ENCODE peak calls at places on chromosomes 16 and 17, in six cellular contexts. One of them, this sample, is unnamed.

GRCh38 chr16:21684199-21684598 is 20.4 kb downstream of the OTOA start:
- DNase-seq in stimulated activated CD4-positive, alpha-beta T cell treated with anti-CD3 and anti-CD28 coated beads, Interleukin-12 subunit alpha, Interleukin-12 subunit beta, amount 100 ng/mL, for 24 hours: peak; percentile 31
- DNase-seq in AG09309: no peak
- DNase-seq in EL: no peak
- DNase-seq in NCI-H1092 treated with DMSO at 0.1 percent for 48 hours: peak; percentile 33
- DNase-seq in AG04449: no peak
- DNase-seq in this sample: no peak

GRCh38 chr17:57810740-57811632 is 38.9 kb downstream of the MRPS23 start:
- DNase-seq in stimulated activated CD4-positive, alpha-beta T cell treated with anti-CD3 and anti-CD28 coated beads, Interleukin-12 subunit alpha, Interleukin-12 subunit beta, amount 100 ng/mL, for 24 hours: no peak
- DNase-seq in AG09309: no peak
- DNase-seq in EL: peak; percentile 60
- DNase-seq in NCI-H1092 treated with DMSO at 0.1 percent for 48 hours: peak; percentile 92
- DNase-seq in AG04449: no peak
- DNase-seq in this sample: no peak

GRCh38 chr17:1908699-1909309 is 79.0 kb downstream of the RPA1 start:
- DNase-seq in stimulated activated CD4-positive, alpha-beta T cell treated with anti-CD3 and anti-CD28 coated beads, Interleukin-12 subunit alpha, Interleukin-12 subunit beta, amount 100 ng/mL, for 24 hours: peak; percentile 35
- DNase-seq in AG09309: peak; percentile 37
- DNase-seq in EL: peak; percentile 79
- DNase-seq in NCI-H1092 treated with DMSO at 0.1 percent for 48 hours: peak; percentile 73
- DNase-seq in AG04449: peak; percentile 14
- DNase-seq in this sample: peak; percentile 65

GRCh38 chr16:80803341-80804060 is 897 bp downstream of the CDYL2 start:
- DNase-seq in stimulated activated CD4-positive, alpha-beta T cell treated with anti-CD3 and anti-CD28 coated beads, Interleukin-12 subunit alpha, Interleukin-12 subunit beta, amount 100 ng/mL, for 24 hours: peak; percentile 40
- DNase-seq in AG09309: no peak
- DNase-seq in EL: peak; percentile 18
- DNase-seq in NCI-H1092 treated with DMSO at 0.1 percent for 48 hours: no peak
- DNase-seq in AG04449: no peak
- DNase-seq in this sample: no peak

GRCh38 chr17:12918132-12918531 is 99.7 kb downstream of the ELAC2 start:
- DNase-seq in stimulated activated CD4-positive, alpha-beta T cell treated with anti-CD3 and anti-CD28 coated beads, Interleukin-12 subunit alpha, Interleukin-12 subunit beta, amount 100 ng/mL, for 24 hours: no peak
- DNase-seq in AG09309: no peak
- DNase-seq in EL: peak; percentile 62
- DNase-seq in NCI-H1092 treated with DMSO at 0.1 percent for 48 hours: no peak
- DNase-seq in AG04449: no peak
- DNase-seq in this sample: no peak

GRCh38 chr17:83191388-83192160 is 112.2 kb downstream of the METRNL start:
- DNase-seq in stimulated activated CD4-positive, alpha-beta T cell treated with anti-CD3 and anti-CD28 coated beads, Interleukin-12 subunit alpha, Interleukin-12 subunit beta, amount 100 ng/mL, for 24 hours: no peak
- DNase-seq in AG09309: no peak
- DNase-seq in EL: no peak
- DNase-seq in NCI-H1092 treated with DMSO at 0.1 percent for 48 hours: no peak
- DNase-seq in AG04449: no peak
- DNase-seq in this sample: no peak

GRCh38 chr17:80119271-80119791 is 17.9 kb downstream of the GAA start:
- DNase-seq in stimulated activated CD4-positive, alpha-beta T cell treated with anti-CD3 and anti-CD28 coated beads, Interleukin-12 subunit alpha, Interleukin-12 subunit beta, amount 100 ng/mL, for 24 hours: no peak
- DNase-seq in AG09309: no peak
- DNase-seq in EL: no peak
- DNase-seq in NCI-H1092 treated with DMSO at 0.1 percent for 48 hours: no peak
- DNase-seq in AG04449: no peak
- DNase-seq in this sample: no peak

GRCh38 chr16:31081428-31082351 is 7.1 kb downstream of the PRSS53 start:
- DNase-seq in stimulated activated CD4-positive, alpha-beta T cell treated with anti-CD3 and anti-CD28 coated beads, Interleukin-12 subunit alpha, Interleukin-12 subunit beta, amount 100 ng/mL, for 24 hours: no peak
- DNase-seq in AG09309: no peak
- DNase-seq in EL: no peak
- DNase-seq in NCI-H1092 treated with DMSO at 0.1 percent for 48 hours: no peak
- DNase-seq in AG04449: no peak
- DNase-seq in this sample: no peak

GRCh38 chr17:6021011-6021400 is 49.2 kb upstream of the WSCD1 start:
- DNase-seq in stimulated activated CD4-positive, alpha-beta T cell treated with anti-CD3 and anti-CD28 coated beads, Interleukin-12 subunit alpha, Interleukin-12 subunit beta, amount 100 ng/mL, for 24 hours: no peak
- DNase-seq in AG09309: no peak
- DNase-seq in EL: no peak
- DNase-seq in NCI-H1092 treated with DMSO at 0.1 percent for 48 hours: no peak
- DNase-seq in AG04449: no peak
- DNase-seq in this sample: no peak

GRCh38 chr17:11135819-11136218 is 105.2 kb upstream of the SHISA6 start:
- DNase-seq in stimulated activated CD4-positive, alpha-beta T cell treated with anti-CD3 and anti-CD28 coated beads, Interleukin-12 subunit alpha, Interleukin-12 subunit beta, amount 100 ng/mL, for 24 hours: no peak
- DNase-seq in AG09309: no peak
- DNase-seq in EL: no peak
- DNase-seq in NCI-H1092 treated with DMSO at 0.1 percent for 48 hours: no peak
- DNase-seq in AG04449: no peak
- DNase-seq in this sample: no peak